ENCODE peak calls at places on chromosomes 4 and X, in four cellular contexts. F is heart right ventricle, M is mammary epithelial cell, R is uterus. A is an unnamed sample.

GRCh38 chr4:76308548-76308947 is 2.0 kb downstream of the STBD1 start:
- DNase-seq in F (peak), M (no peak), R (no peak), A (no peak)

GRCh38 chr4:68869274-68869773 is 53.5 kb downstream of the UGT2B10 start:
- DNase-seq in F (no peak), M (no peak), R (no peak), A (no peak)

GRCh38 chr4:78845469-78845868 is 69.3 kb downstream of the BMP2K start:
- DNase-seq in F (no peak), M (no peak), R (no peak), A (peak)

GRCh38 chrX:1316527-1316926 is 20.1 kb upstream of the IL3RA start:
- DNase-seq in F (peak), M (no peak), R (no peak), A (no peak)

GRCh38 chr4:16187455-16187854 is 38.8 kb downstream of the TAPT1 start:
- DNase-seq in F (no peak), M (no peak), R (no peak), A (no peak)

GRCh38 chr4:4849524-4850193 is 9.8 kb upstream of the MSX1 start:
- DNase-seq in F (no peak), M (no peak), R (no peak), A (no peak)

GRCh38 chr4:15420642-15421041 is 7.2 kb upstream of the C1QTNF7 start:
- DNase-seq in F (no peak), M (peak), R (no peak), A (peak)

GRCh38 chr4:186116698-186117097 is 12.2 kb downstream of the FAM149A start:
- DNase-seq in F (no peak), M (no peak), R (no peak), A (no peak)

GRCh38 chr4:32624943-32625603 is 1904.9 kb downstream of the PCDH7 start:
- DNase-seq in F (no peak), M (no peak), R (no peak), A (no peak)

GRCh38 chr4:142883433-142883832 is 37.3 kb upstream of the INPP4B start:
- DNase-seq in F (no peak), M (no peak), R (no peak), A (peak)

GRCh38 chr4:140790765-140791164 is 34.6 kb upstream of the TBC1D9 start:
- DNase-seq in F (peak), M (peak), R (no peak), A (no peak)

GRCh38 chrX:34275710-34276109 is 143.6 kb upstream of the FAM47A start:
- DNase-seq in F (no peak), M (no peak), R (no peak), A (no peak)

GRCh38 chr4:111641813-111642579 is 503.3 kb upstream of the FAM241A start:
- DNase-seq in F (peak), M (peak), R (peak), A (peak)

GRCh38 chr4:174578366-174578765 is 56.1 kb upstream of the HPGD start:
- DNase-seq in F (no peak), M (peak), R (no peak), A (no peak)

GRCh38 chr4:121108557-121108956 is 36.2 kb upstream of the NDNF start:
- DNase-seq in F (no peak), M (no peak), R (no peak), A (no peak)

GRCh38 chr4:37890501-37891220 is at the start of gene TBC1D1:
- DNase-seq in F (peak), M (peak), R (peak), A (no peak)

GRCh38 chr4:89800012-89800516 is 36.9 kb downstream of the SNCA start:
- DNase-seq in F (no peak), M (peak), R (no peak), A (peak)

GRCh38 chr4:114659386-114660008 is 60.9 kb downstream of the UGT8 start:
- DNase-seq in F (peak), M (peak), R (peak), A (peak)

GRCh38 chr4:4271912-4272311 is 18.0 kb downstream of the LYAR start:
- DNase-seq in F (no peak), M (no peak), R (no peak), A (peak)

GRCh38 chr4:138677651-138678202 is 337.9 kb upstream of the NOCT start:
- DNase-seq in F (no peak), M (no peak), R (no peak), A (no peak)

GRCh38 chr4:77877771-77878170 is 15.1 kb downstream of the MRPL1 start:
- DNase-seq in F (no peak), M (no peak), R (no peak), A (no peak)

GRCh38 chr4:26256016-26256415 is 64.8 kb upstream of the RBPJ start:
- DNase-seq in F (no peak), M (no peak), R (no peak), A (peak)

GRCh38 chrX:53239474-53239873 is 14.5 kb upstream of the KDM5C start:
- DNase-seq in F (no peak), M (no peak), R (no peak), A (no peak)

GRCh38 chr4:76200771-76201224 is 12.8 kb downstream of the SCARB2 start:
- DNase-seq in F (no peak), M (no peak), R (no peak), A (no peak)

GRCh38 chr4:173237152-173237551 is 68.5 kb downstream of the GALNT7 start:
- DNase-seq in F (no peak), M (peak), R (no peak), A (peak)

GRCh38 chr4:153728660-153729059 is 31.2 kb downstream of the RNF175 start:
- DNase-seq in F (no peak), M (no peak), R (no peak), A (no peak)

GRCh38 chr4:54255881-54256280 is 26.8 kb downstream of the PDGFRA start:
- DNase-seq in F (no peak), M (peak), R (no peak), A (peak)

GRCh38 chr4:43132010-43132582 is 239.6 kb downstream of the GRXCR1 start:
- DNase-seq in F (peak), M (peak), R (peak), A (peak)

GRCh38 chr4:152390216-152390615 is 145.7 kb downstream of the FBXW7 start:
- DNase-seq in F (no peak), M (no peak), R (no peak), A (no peak)

GRCh38 chr4:636628-636950 is 11.2 kb downstream of the PDE6B start:
- DNase-seq in F (no peak), M (no peak), R (no peak), A (no peak)

GRCh38 chrX:40504801-40505605 is 75.8 kb upstream of the ATP6AP2 start:
- DNase-seq in F (no peak), M (peak), R (no peak), A (peak)

GRCh38 chrX:136047969-136048368 is 62.7 kb downstream of the SLC9A6 start:
- DNase-seq in F (no peak), M (no peak), R (no peak), A (peak)

GRCh38 chrX:132046533-132046932 is 23.4 kb downstream of the STK26 start:
- DNase-seq in F (no peak), M (no peak), R (no peak), A (peak)

GRCh38 chr4:163565228-163566040 is 70.9 kb downstream of the TMA16 start:
- DNase-seq in F (no peak), M (no peak), R (no peak), A (no peak)

GRCh38 chr4:80173841-80174240 is 23.5 kb upstream of the PRDM8 start:
- DNase-seq in F (no peak), M (no peak), R (no peak), A (no peak)

GRCh38 chrX:126170715-126171114 is 4.6 kb upstream of the DCAF12L2 start:
- DNase-seq in F (no peak), M (no peak), R (no peak), A (no peak)

GRCh38 chr4:110702326-110702725 is 79.4 kb upstream of the PITX2 start:
- DNase-seq in F (no peak), M (no peak), R (no peak), A (no peak)

GRCh38 chrX:46209037-46209436 is 336.2 kb downstream of the ZNF674 start:
- DNase-seq in F (no peak), M (no peak), R (no peak), A (no peak)

GRCh38 chr4:108166441-108167315 is 2.1 kb downstream of the LEF1 start:
- DNase-seq in F (no peak), M (no peak), R (no peak), A (no peak)
- TF ChIP-seq CTCF in F (no peak), M (no peak), R (no peak), A (no peak)

GRCh38 chrX:154019633-154020499 is at the start of gene IRAK1:
- DNase-seq in F (peak), M (peak), R (no peak), A (peak)
- H3K4me3 ChIP-seq in F (peak), M (peak), R (peak), A (peak)

GRCh38 chr4:122577189-122577553 is 43.7 kb downstream of the IL21 start:
- DNase-seq in F (no peak), M (no peak), R (no peak), A (no peak)
- TF ChIP-seq CTCF in F (no peak), M (no peak), R (no peak), A (no peak)

DNA sequence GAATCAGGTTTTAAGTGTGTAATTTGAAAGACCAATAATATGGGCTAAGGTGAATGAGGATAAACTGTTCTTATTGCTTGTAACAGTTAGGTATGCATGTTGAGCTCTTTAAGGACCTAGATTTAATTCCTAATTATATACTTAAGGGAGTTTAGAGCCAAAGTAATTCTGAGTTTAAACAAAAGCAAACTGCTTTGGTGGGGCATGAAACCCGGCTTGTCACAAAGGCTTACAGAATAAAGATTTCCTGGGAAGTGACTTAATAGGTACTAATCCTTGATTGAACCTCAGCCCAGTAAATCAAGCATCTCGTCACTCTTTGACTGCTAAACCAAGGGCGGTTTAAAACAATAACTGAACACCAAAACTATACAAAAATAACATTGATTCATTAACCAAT is 1324.2 kb downstream of the RPA4 start:
- DNase-seq in F (no peak), M (no peak), R (no peak), A (no peak)
- H3K4me3 ChIP-seq in F (no peak), M (no peak), R (no peak), A (no peak)

A was measured in fibroblast of villous mesenchyme.